ENCODE peak calls at places on chromosomes 11 and 22, in ten cellular contexts. B is body of pancreas, P is cardiac muscle cell, Q is HCT116, S is A549, F is HFF-Myc, K is osteoblast, R is fibroblast of mammary gland, W is mucosa of descending colon, E is ovary. N is an unnamed sample.
A peak's percentile ranks its signal among the peaks of the same experiment; 100 is the strongest.

GRCh38 chr22:48253573-48253972 is 1491.1 kb downstream of the TBC1D22A start:
- DNase-seq in B (no peak), P (no peak), Q (no peak), S (no peak), F (no peak), K (no peak), R (no peak), W (no peak), E (no peak), N (no peak)

GRCh38 chr22:47259049-47259448 is 496.6 kb downstream of the TBC1D22A start:
- DNase-seq in B (no peak), P (no peak), Q (no peak), S (no peak), F (no peak), K (no peak), R (no peak), W (no peak), E (no peak), N (no peak)

GRCh38 chr11:119680899-119681370 is 48.1 kb downstream of the NECTIN1 start:
- DNase-seq in B (peak; percentile 70), P (no peak), Q (no peak), S (no peak), F (no peak), K (no peak), R (no peak), W (no peak), E (no peak), N (no peak)

GRCh38 chr11:88231894-88232482 is 56.7 kb upstream of the RAB38 start:
- DNase-seq in B (no peak), P (peak; percentile 52), Q (no peak), S (peak; percentile 11), F (peak; percentile 43), K (peak; percentile 60), R (peak; percentile 62), W (no peak), E (no peak), N (no peak)

GRCh38 chr11:127521413-127521812 is 520.8 kb upstream of the KIRREL3 start:
- DNase-seq in B (no peak), P (no peak), Q (no peak), S (no peak), F (no peak), K (no peak), R (no peak), W (no peak), E (no peak), N (no peak)

GRCh38 chr11:106447631-106448191 is 370.2 kb downstream of the AASDHPPT start:
- DNase-seq in B (no peak), P (no peak), Q (no peak), S (no peak), F (peak; percentile 37), K (no peak), R (peak; percentile 29), W (no peak), E (no peak), N (no peak)

GRCh38 chr11:95715777-95716241 is 73.8 kb downstream of the FAM76B start:
- DNase-seq in B (no peak), P (no peak), Q (no peak), S (no peak), F (no peak), K (no peak), R (peak; percentile 64), W (no peak), E (no peak), N (no peak)

GRCh38 chr11:5618807-5619206 is 6.0 kb upstream of the TRIM34 start:
- DNase-seq in B (no peak), P (no peak), Q (no peak), S (no peak), F (no peak), K (peak; percentile 86), R (peak; percentile 86), W (no peak), E (no peak), N (no peak)

GRCh38 chr11:86212212-86212611 is 32.3 kb upstream of the EED start:
- DNase-seq in B (no peak), P (no peak), Q (no peak), S (no peak), F (no peak), K (no peak), R (no peak), W (no peak), E (no peak), N (no peak)

GRCh38 chr11:84558085-84558905 is 1068.8 kb downstream of the DLG2 start:
- DNase-seq in B (peak; percentile 49), P (peak; percentile 66), Q (peak; percentile 18), S (peak; percentile 44), F (peak; percentile 5), K (peak; percentile 42), R (peak; percentile 66), W (peak; percentile 27), E (no peak), N (peak; percentile 31)

GRCh38 chr11:35141538-35141937 is 2.6 kb downstream of the CD44 start:
- DNase-seq in B (peak; percentile 39), P (no peak), Q (no peak), S (no peak), F (no peak), K (no peak), R (no peak), W (peak; percentile 78), E (no peak), N (peak; percentile 85)

GRCh38 chr11:128595221-128595620 is 7.9 kb upstream of the ETS1 start:
- DNase-seq in B (no peak), P (no peak), Q (no peak), S (no peak), F (no peak), K (no peak), R (peak; percentile 30), W (no peak), E (no peak), N (no peak)

GRCh38 chr11:8338138-8338537 is 74.5 kb upstream of the LMO1 start:
- DNase-seq in B (peak; percentile 45), P (peak; percentile 57), Q (peak; percentile 31), S (peak; percentile 77), F (no peak), K (peak; percentile 93), R (peak; percentile 40), W (peak; percentile 70), E (no peak), N (peak; percentile 61)

GRCh38 chr11:125483592-125483991 is 12.5 kb downstream of the FEZ1 start:
- DNase-seq in B (no peak), P (peak; percentile 62), Q (no peak), S (no peak), F (no peak), K (no peak), R (no peak), W (no peak), E (no peak), N (no peak)

GRCh38 chr11:120858740-120859139 is 165.2 kb upstream of the TBCEL start:
- DNase-seq in B (no peak), P (peak; percentile 42), Q (no peak), S (no peak), F (no peak), K (peak; percentile 26), R (peak; percentile 9), W (no peak), E (no peak), N (no peak)

DNA sequence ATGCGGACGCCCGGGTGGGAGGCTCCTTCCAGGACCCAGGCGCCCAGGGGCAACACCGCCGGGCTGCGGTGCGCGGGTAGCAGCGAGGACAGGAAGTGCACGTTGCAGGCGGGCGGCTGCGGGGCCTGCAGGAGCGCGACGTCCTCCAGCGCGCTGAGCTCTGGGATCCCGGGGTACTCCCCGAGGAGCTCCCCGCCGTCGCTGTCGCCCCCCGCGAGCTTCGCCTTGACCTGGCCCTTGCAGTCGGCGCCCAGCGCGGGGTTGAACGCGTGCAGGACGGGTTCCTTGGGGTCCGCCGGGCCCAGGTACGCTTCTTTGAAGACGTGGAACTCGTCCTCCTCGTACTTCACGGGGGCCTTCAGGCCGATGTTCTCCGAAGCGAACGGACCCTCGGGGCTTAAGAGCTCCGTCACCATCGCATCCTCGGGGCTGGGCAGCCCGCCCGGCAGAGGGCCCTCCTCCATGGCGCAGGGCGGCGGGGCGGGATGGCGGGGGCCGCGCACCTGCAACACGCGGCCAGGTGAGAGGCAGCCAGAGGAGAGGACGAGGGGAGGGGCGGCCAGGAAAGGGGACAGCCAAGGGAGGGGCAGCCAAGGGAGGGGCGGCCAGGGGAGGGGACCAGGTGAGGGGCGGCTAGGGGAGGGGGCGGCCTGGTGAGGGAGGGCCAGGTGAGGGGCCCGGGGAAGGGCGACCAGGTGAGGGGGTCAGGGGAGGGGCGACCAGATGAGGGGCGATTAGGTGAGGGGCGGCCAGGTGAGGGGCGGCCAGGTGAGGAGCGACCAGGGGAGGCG is 928 bp downstream of the TESMIN start:
- DNase-seq in B (no peak), P (no peak), Q (no peak), S (no peak), F (no peak), K (no peak), R (no peak), W (peak; percentile 56), E (peak; percentile 61), N (peak; percentile 24)
- H3K4me3 ChIP-seq in B (no peak overlapping the region), P (no peak overlapping the region), Q (peak overlapping the region; percentile 58), S (peak overlapping the region; percentile 82), F (no peak overlapping the region), K (no peak overlapping the region), R (no peak overlapping the region), W (no peak overlapping the region), E (no peak overlapping the region), N (peak overlapping the region; percentile 63)

GRCh38 chr11:61792310-61793083 is at the start of the genes FEN1 and TMEM258:
- DNase-seq in B (peak; percentile 91), P (peak; percentile 92), Q (peak; percentile 88), S (peak; percentile 92), F (peak; percentile 77), K (peak; percentile 97), R (peak; percentile 92), W (peak; percentile 90), E (peak; percentile 85), N (peak; percentile 88)
- TF ChIP-seq CTCF in B (no peak), P (no peak), Q (no peak), S (no peak), F (no peak), K (no peak), R (no peak), W (no peak), E (peak; percentile 56), N (no peak)

GRCh38 chr11:1062075-1062820 is 12.4 kb upstream of the MUC2 start:
- DNase-seq in B (no peak), P (no peak), Q (no peak), S (no peak), F (no peak), K (peak; percentile 23), R (no peak), W (peak; percentile 52), E (no peak), N (peak; percentile 57)
- H3K4me3 ChIP-seq in B (no peak overlapping the region), P (no peak overlapping the region), Q (no peak overlapping the region), S (no peak overlapping the region), F (no peak overlapping the region), K (no peak overlapping the region), R (no peak overlapping the region), W (no peak overlapping the region), E (no peak overlapping the region), N (no peak overlapping the region)

GRCh38 chr11:27497284-27497866 is 9.2 kb downstream of the LIN7C start:
- DNase-seq in B (no peak), P (peak; percentile 28), Q (no peak), S (no peak), F (no peak), K (no peak), R (peak; percentile 44), W (no peak), E (no peak), N (no peak)
- TF ChIP-seq CTCF in B (peak; percentile 32), P (peak; percentile 47), Q (peak; percentile 60), S (peak; percentile 80), F (peak; percentile 7), K (peak; percentile 55), R (peak; percentile 53), W (no peak), E (peak; percentile 51), N (peak; percentile 37)

GRCh38 chr11:66115638-66116410 is 45.8 kb downstream of the PACS1 start:
- DNase-seq in B (no peak), P (no peak), Q (no peak), S (no peak), F (no peak), K (no peak), R (no peak), W (no peak), E (no peak), N (no peak)
- H3K4me3 ChIP-seq in B (no peak overlapping the region), P (no peak overlapping the region), Q (no peak overlapping the region), S (no peak overlapping the region), F (no peak overlapping the region), K (no peak overlapping the region), R (no peak overlapping the region), W (no peak overlapping the region), E (no peak overlapping the region), N (no peak overlapping the region)

N was measured in transverse colon.